ENCODE peak calls at places on chromosome 22, in five cellular contexts. I is GM12891, S is nucleus accumbens, L is NCI-H69, T is endodermal cell. V is an unnamed sample.

GRCh38 chr22:45869448-45869847 is 107.5 kb downstream of the WNT7B start:
- DNase-seq in I (no peak), S (no peak), L (no peak), T (no peak), V (no peak)

GRCh38 chr22:26709617-26710390 is 52.4 kb downstream of the MIAT start:
- DNase-seq in I (no peak), S (no peak), L (no peak), T (no peak), V (no peak)

GRCh38 chr22:19705181-19705934 is 8.9 kb upstream of the SEPTIN5 start:
- DNase-seq in I (peak), S (no peak), L (no peak), T (peak), V (no peak)

GRCh38 chr22:40175571-40176105 is 2.1 kb upstream of the TNRC6B start:
- DNase-seq in I (no peak), S (no peak), L (no peak), T (no peak), V (no peak)

GRCh38 chr22:30277547-30278344 is 11.1 kb upstream of the OSM start:
- DNase-seq in I (no peak), S (no peak), L (no peak), T (no peak), V (peak)

GRCh38 chr22:35561796-35562526 is 21.3 kb downstream of the RASD2 start:
- DNase-seq in I (no peak), S (no peak), L (peak), T (peak), V (no peak)

GRCh38 chr22:37154925-37155712 is 5.4 kb upstream of the IL2RB start:
- DNase-seq in I (no peak), S (no peak), L (no peak), T (no peak), V (no peak)

GRCh38 chr22:23834830-23835772 is 3.7 kb downstream of the DERL3 start:
- DNase-seq in I (no peak), S (peak), L (no peak), T (no peak), V (peak)

GRCh38 chr22:38218661-38219331 is 17.0 kb downstream of the MAFF start:
- DNase-seq in I (no peak), S (no peak), L (no peak), T (peak), V (no peak)

GRCh38 chr22:43404673-43405385 is 7.0 kb upstream of the MPPED1 start:
- DNase-seq in I (no peak), S (no peak), L (peak), T (no peak), V (no peak)

GRCh38 chr22:41382098-41382578 is 396 bp downstream of the TEF start:
- DNase-seq in I (peak), S (peak), L (peak), T (peak), V (peak)

GRCh38 chr22:40276877-40277823 is 69.2 kb upstream of the ADSL start:
- DNase-seq in I (no peak), S (no peak), L (no peak), T (no peak), V (no peak)

GRCh38 chr22:37905534-37906363 is at the start of gene MICALL1:
- DNase-seq in I (peak), S (no peak), L (peak), T (peak), V (peak)

GRCh38 chr22:27726726-27727449 is 74.7 kb downstream of the MN1 start:
- DNase-seq in I (no peak), S (no peak), L (peak), T (peak), V (no peak)

GRCh38 chr22:44472583-44472982 is 25.4 kb downstream of the RTL6 start:
- DNase-seq in I (no peak), S (no peak), L (no peak), T (no peak), V (no peak)

GRCh38 chr22:28351585-28351984 is 328.1 kb downstream of the TTC28 start:
- DNase-seq in I (no peak), S (no peak), L (peak), T (no peak), V (no peak)

GRCh38 chr22:25212337-25212736 is 7.1 kb upstream of the CRYBB2 start:
- DNase-seq in I (no peak), S (no peak), L (no peak), T (no peak), V (no peak)

GRCh38 chr22:43252319-43252718 is 65.4 kb upstream of the TTLL12 start:
- DNase-seq in I (no peak), S (no peak), L (no peak), T (no peak), V (no peak)

GRCh38 chr22:19062139-19062789 is 59.9 kb downstream of the DGCR2 start:
- DNase-seq in I (no peak), S (no peak), L (no peak), T (no peak), V (no peak)

GRCh38 chr22:37045958-37046357 is 5.6 kb upstream of the KCTD17 start:
- DNase-seq in I (no peak), S (no peak), L (no peak), T (peak), V (no peak)

GRCh38 chr22:42685941-42686666 is 34.6 kb downstream of the A4GALT start:
- DNase-seq in I (no peak), S (no peak), L (peak), T (no peak), V (no peak)

GRCh38 chr22:47565607-47566006 is 803.2 kb downstream of the TBC1D22A start:
- DNase-seq in I (no peak), S (no peak), L (no peak), T (no peak), V (no peak)

GRCh38 chr22:38312261-38312800 is 4.9 kb downstream of the CSNK1E start:
- DNase-seq in I (no peak), S (no peak), L (peak), T (no peak), V (no peak)

GRCh38 chr22:20610243-20610686 is 102.9 kb downstream of the MED15 start:
- DNase-seq in I (no peak), S (no peak), L (no peak), T (no peak), V (no peak)

GRCh38 chr22:50076646-50077624 is 8.3 kb downstream of the MLC1 start:
- DNase-seq in I (no peak), S (no peak), L (no peak), T (peak), V (no peak)

GRCh38 chr22:41361716-41362310 is 19.9 kb upstream of the TEF start:
- DNase-seq in I (no peak), S (no peak), L (no peak), T (no peak), V (no peak)

GRCh38 chr22:38317995-38318715 is 922 bp upstream of the CSNK1E start:
- DNase-seq in I (no peak), S (no peak), L (peak), T (peak), V (no peak)